ENCODE peak calls at places on chromosome 1, in four cellular contexts. B, E, J and Q are unnamed samples.
A peak's percentile ranks its signal among the peaks of the same experiment; 100 is the strongest.

GRCh38 chr1:61320575-61320974 is 238.2 kb downstream of the NFIA start:
- DNase-seq in B (no peak), E (no peak), J (no peak), Q (no peak)

GRCh38 chr1:113041569-113042335 is 31.2 kb upstream of the LRIG2 start:
- DNase-seq in B (peak; percentile 57), E (no peak), J (no peak), Q (peak; percentile 30)

GRCh38 chr1:174160109-174160473 is 771 bp downstream of the RABGAP1L start:
- DNase-seq in B (peak; percentile 76), E (peak; percentile 24), J (peak; percentile 71), Q (peak; percentile 81)

GRCh38 chr1:163055005-163055404 is 14.2 kb upstream of the RGS4 start:
- DNase-seq in B (no peak), E (no peak), J (no peak), Q (no peak)

GRCh38 chr1:61058477-61059245 is 23.7 kb upstream of the NFIA start:
- DNase-seq in B (no peak), E (no peak), J (no peak), Q (no peak)

GRCh38 chr1:55955237-55955636 is 624.1 kb downstream of the PLPP3 start:
- DNase-seq in B (no peak), E (no peak), J (no peak), Q (no peak)

GRCh38 chr1:29542476-29543015 is 306.2 kb downstream of the PTPRU start:
- DNase-seq in B (no peak), E (no peak), J (peak; percentile 60), Q (no peak)

GRCh38 chr1:17653728-17654351 is 101.3 kb upstream of the ACTL8 start:
- DNase-seq in B (peak; percentile 72), E (no peak), J (no peak), Q (no peak)

GRCh38 chr1:214753236-214753852 is 150.3 kb downstream of the CENPF start:
- DNase-seq in B (no peak), E (no peak), J (no peak), Q (no peak)

GRCh38 chr1:1199141-1199960 is 7.0 kb downstream of the TNFRSF18 start:
- DNase-seq in B (no peak), E (no peak), J (no peak), Q (no peak)

GRCh38 chr1:52364235-52364839 is 1.7 kb downstream of the CC2D1B start:
- DNase-seq in B (no peak), E (no peak), J (no peak), Q (no peak)

GRCh38 chr1:16015960-16016901 is 1.6 kb downstream of the HSPB7 start:
- DNase-seq in B (no peak), E (peak; percentile 75), J (peak; percentile 95), Q (no peak)

GRCh38 chr1:6984996-6985395 is 199.7 kb downstream of the CAMTA1 start:
- DNase-seq in B (no peak), E (no peak), J (no peak), Q (no peak)

GRCh38 chr1:103250441-103250861 is 142.1 kb upstream of the COL11A1 start:
- DNase-seq in B (no peak), E (no peak), J (no peak), Q (no peak)

GRCh38 chr1:89974211-89974610 is 20.7 kb upstream of the ZNF326 start:
- DNase-seq in B (no peak), E (no peak), J (no peak), Q (no peak)

GRCh38 chr1:53087332-53088285 is 25.6 kb downstream of the PODN start:
- DNase-seq in B (no peak), E (no peak), J (no peak), Q (no peak)

GRCh38 chr1:15417365-15417934 is 7.8 kb downstream of the EFHD2 start:
- DNase-seq in B (peak; percentile 75), E (no peak), J (no peak), Q (no peak)

GRCh38 chr1:192256674-192257334 is 60.0 kb upstream of the RGS21 start:
- DNase-seq in B (peak; percentile 14), E (no peak), J (no peak), Q (no peak)

GRCh38 chr1:43507296-43508295 is 23.1 kb upstream of the PTPRF start:
- DNase-seq in B (no peak), E (no peak), J (no peak), Q (peak; percentile 5)

GRCh38 chr1:41338820-41339219 is 22.4 kb upstream of the FOXO6 start:
- DNase-seq in B (no peak), E (no peak), J (no peak), Q (no peak)

GRCh38 chr1:174244017-174244416 is 84.7 kb downstream of the RABGAP1L start:
- DNase-seq in B (no peak), E (no peak), J (no peak), Q (no peak)

GRCh38 chr1:174999926-175000696 is at the start of gene CACYBP:
- DNase-seq in B (peak; percentile 51), E (peak; percentile 33), J (peak; percentile 79), Q (no peak)

GRCh38 chr1:107254306-107254705 is 113.5 kb downstream of the NTNG1 start:
- DNase-seq in B (no peak), E (no peak), J (no peak), Q (no peak)

GRCh38 chr1:236099622-236100021 is 34.7 kb upstream of the NID1 start:
- DNase-seq in B (no peak), E (no peak), J (no peak), Q (no peak)

GRCh38 chr1:107626075-107626796 is 338.7 kb downstream of the VAV3 start:
- DNase-seq in B (no peak), E (peak; percentile 42), J (no peak), Q (no peak)

GRCh38 chr1:21157054-21157453 is 19.6 kb downstream of the EIF4G3 start:
- DNase-seq in B (no peak), E (no peak), J (no peak), Q (no peak)

GRCh38 chr1:211613108-211613947 is 34.4 kb upstream of the SLC30A1 start:
- DNase-seq in B (peak; percentile 94), E (peak; percentile 52), J (peak; percentile 97), Q (peak; percentile 95)

GRCh38 chr1:112092656-112093371 is 103.3 kb upstream of the KCND3 start:
- DNase-seq in B (no peak), E (no peak), J (no peak), Q (no peak)

GRCh38 chr1:33010946-33011731 is 25.5 kb downstream of the AK2 start:
- DNase-seq in B (no peak), E (peak; percentile 40), J (peak; percentile 70), Q (peak; percentile 69)

GRCh38 chr1:230495891-230496385 is 69.8 kb upstream of the PGBD5 start:
- DNase-seq in B (peak; percentile 72), E (no peak), J (no peak), Q (peak; percentile 77)

GRCh38 chr1:207289756-207290155 is 31.7 kb upstream of the CD55 start:
- DNase-seq in B (no peak), E (no peak), J (no peak), Q (no peak)

GRCh38 chr1:196152086-196152485 is 456.2 kb downstream of the KCNT2 start:
- DNase-seq in B (peak; percentile 14), E (no peak), J (no peak), Q (no peak)

GRCh38 chr1:20785907-20786309 is 1.2 kb downstream of the HP1BP3 start:
- DNase-seq in B (peak; percentile 13), E (no peak), J (no peak), Q (no peak)

GRCh38 chr1:183200451-183200850 is 14.4 kb downstream of the LAMC2 start:
- DNase-seq in B (no peak), E (no peak), J (no peak), Q (no peak)

GRCh38 chr1:212586429-212587303 is 21.9 kb upstream of the ATF3 start:
- DNase-seq in B (no peak), E (no peak), J (no peak), Q (no peak)

GRCh38 chr1:39425151-39425550 is 66.3 kb upstream of the BMP8A start:
- DNase-seq in B (no peak), E (no peak), J (no peak), Q (no peak)

GRCh38 chr1:53535226-53535625 is 76.0 kb downstream of the DMRTB1 start:
- DNase-seq in B (no peak), E (no peak), J (no peak), Q (no peak)

GRCh38 chr1:201888282-201889033 is at the start of gene SHISA4:
- DNase-seq in B (peak; percentile 66), E (peak; percentile 63), J (peak; percentile 95), Q (peak; percentile 88)

GRCh38 chr1:164672610-164673009 is 113.6 kb downstream of the PBX1 start:
- DNase-seq in B (no peak), E (no peak), J (no peak), Q (no peak)
- H3K4me1 ChIP-seq in B (no peaks in the 10 kb centered on the region), E (peaks cover 7% of the 10 kb centered on the region), J (peaks cover 4% of the 10 kb centered on the region), Q (no peaks in the 10 kb centered on the region)

DNA sequence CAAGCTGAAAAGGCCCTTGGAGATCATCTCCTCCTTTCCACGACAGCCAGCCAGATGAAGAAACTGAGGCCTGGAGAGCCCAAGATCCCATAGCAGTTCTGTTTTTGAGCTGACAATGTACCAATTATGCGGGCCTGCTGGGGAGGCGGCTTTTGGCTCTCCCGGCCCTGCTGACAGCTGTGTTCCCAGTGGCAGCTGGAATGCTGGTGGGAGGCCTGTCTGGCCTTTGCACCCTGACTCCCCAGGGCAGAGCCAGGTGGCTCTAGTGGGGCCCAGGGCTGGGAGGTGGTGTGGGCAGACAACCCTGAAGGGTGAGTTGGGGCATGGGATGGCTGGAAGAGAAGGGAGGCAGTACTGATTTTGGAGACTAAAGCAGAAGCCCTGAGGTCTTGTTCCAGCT is 30.7 kb upstream of the WASF2 start:
- DNase-seq in B (no peak), E (no peak), J (no peak), Q (no peak)
- H3K4me1 ChIP-seq in B (peaks cover 47% of the 10 kb centered on the region), E (peaks cover 5% of the 10 kb centered on the region), J (peaks cover 60% of the 10 kb centered on the region), Q (no peaks in the 10 kb centered on the region)

GRCh38 chr1:10662090-10662688 is 134.3 kb downstream of the CASZ1 start:
- DNase-seq in B (no peak), E (no peak), J (no peak), Q (no peak)
- H3K4me1 ChIP-seq in B (no peaks in the 10 kb centered on the region), E (no peaks in the 10 kb centered on the region), J (peaks cover 47% of the 10 kb centered on the region), Q (no peaks in the 10 kb centered on the region)

DNA sequence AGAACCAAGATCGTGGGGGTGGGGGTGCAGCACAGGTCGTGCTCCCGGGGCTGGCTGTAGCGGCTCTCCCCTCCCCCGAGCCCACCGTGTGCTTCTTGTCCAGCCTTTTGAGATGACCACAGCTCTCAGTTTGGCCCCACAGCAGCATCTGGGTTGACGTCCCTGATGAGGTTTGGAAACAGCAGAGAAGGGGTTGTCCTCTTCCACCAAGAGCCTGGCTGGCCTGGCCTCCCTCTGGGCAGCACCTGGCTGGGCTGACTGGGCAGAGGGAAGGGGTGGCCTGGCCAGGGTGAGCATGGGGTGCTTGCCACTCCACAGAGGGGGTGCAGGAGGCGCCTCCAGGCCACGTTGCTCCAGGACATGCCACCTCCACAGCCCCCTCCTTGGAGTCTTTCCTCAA is 61.5 kb downstream of the SKI start:
- DNase-seq in B (no peak), E (no peak), J (no peak), Q (no peak)
- H3K4me1 ChIP-seq in B (peaks cover 16% of the 10 kb centered on the region), E (peaks cover 3% of the 10 kb centered on the region), J (peaks cover 74% of the 10 kb centered on the region), Q (no peaks in the 10 kb centered on the region)

DNA sequence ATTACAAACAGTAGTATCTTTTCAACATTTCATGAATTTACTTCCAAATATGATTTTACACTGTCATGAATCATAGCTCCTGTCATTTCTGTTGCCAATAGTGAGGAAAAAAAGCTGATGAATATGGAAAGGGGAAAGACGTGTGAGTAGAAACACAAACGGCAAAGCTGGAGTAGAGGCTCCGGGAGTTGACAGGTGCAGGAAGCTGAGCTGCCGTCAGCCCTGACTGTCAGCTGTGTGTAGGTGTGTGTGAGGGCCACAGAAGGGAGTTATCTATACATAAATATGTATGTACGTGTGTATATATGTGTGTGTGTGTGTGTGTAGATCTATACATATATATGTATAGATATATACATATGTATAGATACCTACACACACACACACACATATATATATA is 416.8 kb downstream of the ZP4 start:
- DNase-seq in B (no peak), E (no peak), J (no peak), Q (no peak)
- H3K4me1 ChIP-seq in B (no peaks in the 10 kb centered on the region), E (no peaks in the 10 kb centered on the region), J (no peaks in the 10 kb centered on the region), Q (no peaks in the 10 kb centered on the region)